ENCODE peak calls at places on chromosomes 1 and 21, in six cellular contexts. One of them, this sample, is unnamed.
A peak's percentile ranks its signal among the peaks of the same experiment; 100 is the strongest.

GRCh38 chr1:42143875-42144274 is 9.3 kb upstream of the GUCA2B start:
- DNase-seq in suprapubic skin: no peak
- DNase-seq in glutamatergic neuron: no peak
- DNase-seq in CD8-positive, alpha-beta T cell: no peak
- DNase-seq in dorsolateral prefrontal cortex: no peak
- DNase-seq in GM13977: no peak
- DNase-seq in this sample: no peak

GRCh38 chr1:116768416-116768815 is 14.2 kb downstream of the CD2 start:
- DNase-seq in suprapubic skin: no peak
- DNase-seq in glutamatergic neuron: no peak
- DNase-seq in CD8-positive, alpha-beta T cell: no peak
- DNase-seq in dorsolateral prefrontal cortex: no peak
- DNase-seq in GM13977: no peak
- DNase-seq in this sample: no peak

GRCh38 chr1:235776396-235776795 is 90.3 kb downstream of the LYST start:
- DNase-seq in suprapubic skin: no peak
- DNase-seq in glutamatergic neuron: no peak
- DNase-seq in CD8-positive, alpha-beta T cell: no peak
- DNase-seq in dorsolateral prefrontal cortex: no peak
- DNase-seq in GM13977: no peak
- DNase-seq in this sample: no peak

GRCh38 chr1:18907021-18907913 is 4.9 kb upstream of the ALDH4A1 start:
- DNase-seq in suprapubic skin: no peak
- DNase-seq in glutamatergic neuron: peak; percentile 67
- DNase-seq in CD8-positive, alpha-beta T cell: peak; percentile 54
- DNase-seq in dorsolateral prefrontal cortex: peak; percentile 68
- DNase-seq in GM13977: peak; percentile 74
- DNase-seq in this sample: peak; percentile 67

GRCh38 chr1:20867847-20868246 is 80.7 kb upstream of the HP1BP3 start:
- DNase-seq in suprapubic skin: no peak
- DNase-seq in glutamatergic neuron: no peak
- DNase-seq in CD8-positive, alpha-beta T cell: no peak
- DNase-seq in dorsolateral prefrontal cortex: no peak
- DNase-seq in GM13977: no peak
- DNase-seq in this sample: no peak

GRCh38 chr21:27244356-27244755 is 277.5 kb upstream of the ADAMTS5 start:
- DNase-seq in suprapubic skin: no peak
- DNase-seq in glutamatergic neuron: no peak
- DNase-seq in CD8-positive, alpha-beta T cell: no peak
- DNase-seq in dorsolateral prefrontal cortex: no peak
- DNase-seq in GM13977: no peak
- DNase-seq in this sample: no peak

GRCh38 chr1:89295187-89295586 is 22.5 kb upstream of the GBP5 start:
- DNase-seq in suprapubic skin: no peak
- DNase-seq in glutamatergic neuron: no peak
- DNase-seq in CD8-positive, alpha-beta T cell: no peak
- DNase-seq in dorsolateral prefrontal cortex: no peak
- DNase-seq in GM13977: no peak
- DNase-seq in this sample: no peak

GRCh38 chr1:117631761-117632160 is 25.9 kb downstream of the TENT5C start:
- DNase-seq in suprapubic skin: no peak
- DNase-seq in glutamatergic neuron: no peak
- DNase-seq in CD8-positive, alpha-beta T cell: no peak
- DNase-seq in dorsolateral prefrontal cortex: no peak
- DNase-seq in GM13977: no peak
- DNase-seq in this sample: no peak

GRCh38 chr1:5311634-5312298 is 657.4 kb downstream of the AJAP1 start:
- DNase-seq in suprapubic skin: no peak
- DNase-seq in glutamatergic neuron: no peak
- DNase-seq in CD8-positive, alpha-beta T cell: no peak
- DNase-seq in dorsolateral prefrontal cortex: no peak
- DNase-seq in GM13977: no peak
- DNase-seq in this sample: no peak

GRCh38 chr1:50214764-50215163 is 106.0 kb downstream of the ELAVL4 start:
- DNase-seq in suprapubic skin: no peak
- DNase-seq in glutamatergic neuron: no peak
- DNase-seq in CD8-positive, alpha-beta T cell: no peak
- DNase-seq in dorsolateral prefrontal cortex: no peak
- DNase-seq in GM13977: no peak
- DNase-seq in this sample: no peak

GRCh38 chr21:30443226-30443625 is 3.2 kb downstream of the KRTAP15-1 start:
- DNase-seq in suprapubic skin: no peak
- DNase-seq in glutamatergic neuron: no peak
- DNase-seq in CD8-positive, alpha-beta T cell: no peak
- DNase-seq in dorsolateral prefrontal cortex: no peak
- DNase-seq in GM13977: no peak
- DNase-seq in this sample: no peak

GRCh38 chr1:9443913-9444445 is 95.3 kb upstream of the SLC25A33 start:
- DNase-seq in suprapubic skin: no peak
- DNase-seq in glutamatergic neuron: no peak
- DNase-seq in CD8-positive, alpha-beta T cell: no peak
- DNase-seq in dorsolateral prefrontal cortex: no peak
- DNase-seq in GM13977: no peak
- DNase-seq in this sample: peak; percentile 52

GRCh38 chr1:247104965-247105364 is 809 bp upstream of the ZNF669 start:
- DNase-seq in suprapubic skin: no peak
- DNase-seq in glutamatergic neuron: no peak
- DNase-seq in CD8-positive, alpha-beta T cell: no peak
- DNase-seq in dorsolateral prefrontal cortex: no peak
- DNase-seq in GM13977: no peak
- DNase-seq in this sample: no peak

GRCh38 chr1:203450541-203451149 is 25.0 kb upstream of the PRELP start:
- DNase-seq in suprapubic skin: no peak
- DNase-seq in glutamatergic neuron: no peak
- DNase-seq in CD8-positive, alpha-beta T cell: no peak
- DNase-seq in dorsolateral prefrontal cortex: no peak
- DNase-seq in GM13977: no peak
- DNase-seq in this sample: no peak

DNA sequence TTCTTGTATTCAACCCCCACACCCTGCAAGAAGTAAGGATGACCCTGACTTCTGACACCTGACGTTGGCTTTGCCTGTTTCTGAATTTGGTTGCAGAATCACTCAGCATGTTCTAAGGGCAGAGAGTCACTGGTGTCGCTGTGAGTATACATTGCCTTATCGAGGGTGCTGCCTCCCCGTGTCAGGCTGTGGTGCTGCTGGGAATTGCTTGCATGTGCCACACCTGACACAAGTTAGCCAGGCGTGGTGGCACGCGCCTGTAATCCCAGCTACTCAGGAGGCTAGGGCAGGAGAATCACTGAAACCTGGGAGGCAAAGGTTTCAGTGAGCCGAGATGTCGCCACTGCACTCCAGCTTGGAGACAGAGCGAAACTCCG is 45.9 kb downstream of the WDR4 start:
- DNase-seq in suprapubic skin: no peak
- DNase-seq in glutamatergic neuron: no peak
- DNase-seq in CD8-positive, alpha-beta T cell: peak; percentile 61
- DNase-seq in dorsolateral prefrontal cortex: no peak
- DNase-seq in GM13977: peak; percentile 72
- DNase-seq in this sample: no peak
- TF ChIP-seq CTCF in suprapubic skin: no peak
- TF ChIP-seq CTCF in glutamatergic neuron: no peak
- TF ChIP-seq CTCF in CD8-positive, alpha-beta T cell: peak; percentile 38
- TF ChIP-seq CTCF in dorsolateral prefrontal cortex: peak; percentile 37
- TF ChIP-seq CTCF in GM13977: peak; percentile 63
- TF ChIP-seq CTCF in this sample: no peak

GRCh38 chr1:32948905-32949304 is 15.7 kb downstream of the RNF19B start:
- DNase-seq in suprapubic skin: no peak
- DNase-seq in glutamatergic neuron: no peak
- DNase-seq in CD8-positive, alpha-beta T cell: no peak
- DNase-seq in dorsolateral prefrontal cortex: no peak
- DNase-seq in GM13977: no peak
- DNase-seq in this sample: no peak

GRCh38 chr1:32957017-32957416 is 7.6 kb downstream of the RNF19B start:
- DNase-seq in suprapubic skin: no peak
- DNase-seq in glutamatergic neuron: no peak
- DNase-seq in CD8-positive, alpha-beta T cell: no peak
- DNase-seq in dorsolateral prefrontal cortex: no peak
- DNase-seq in GM13977: no peak
- DNase-seq in this sample: no peak

GRCh38 chr1:32949519-32949918 is 15.1 kb downstream of the RNF19B start:
- DNase-seq in suprapubic skin: no peak
- DNase-seq in glutamatergic neuron: no peak
- DNase-seq in CD8-positive, alpha-beta T cell: no peak
- DNase-seq in dorsolateral prefrontal cortex: no peak
- DNase-seq in GM13977: no peak
- DNase-seq in this sample: no peak

GRCh38 chr1:32954183-32954582 is 10.4 kb downstream of the RNF19B start:
- DNase-seq in suprapubic skin: no peak
- DNase-seq in glutamatergic neuron: no peak
- DNase-seq in CD8-positive, alpha-beta T cell: no peak
- DNase-seq in dorsolateral prefrontal cortex: no peak
- DNase-seq in GM13977: no peak
- DNase-seq in this sample: no peak

GRCh38 chr1:32953495-32953894 is 11.1 kb downstream of the RNF19B start:
- DNase-seq in suprapubic skin: no peak
- DNase-seq in glutamatergic neuron: no peak
- DNase-seq in CD8-positive, alpha-beta T cell: no peak
- DNase-seq in dorsolateral prefrontal cortex: no peak
- DNase-seq in GM13977: no peak
- DNase-seq in this sample: no peak
- TF ChIP-seq CTCF in suprapubic skin: no peak
- TF ChIP-seq CTCF in glutamatergic neuron: no peak
- TF ChIP-seq CTCF in CD8-positive, alpha-beta T cell: no peak
- TF ChIP-seq CTCF in dorsolateral prefrontal cortex: no peak
- TF ChIP-seq CTCF in GM13977: no peak
- TF ChIP-seq CTCF in this sample: no peak

GRCh38 chr1:87572891-87573290 is 244.2 kb downstream of the LMO4 start:
- DNase-seq in suprapubic skin: no peak
- DNase-seq in glutamatergic neuron: no peak
- DNase-seq in CD8-positive, alpha-beta T cell: no peak
- DNase-seq in dorsolateral prefrontal cortex: no peak
- DNase-seq in GM13977: no peak
- DNase-seq in this sample: no peak

DNA sequence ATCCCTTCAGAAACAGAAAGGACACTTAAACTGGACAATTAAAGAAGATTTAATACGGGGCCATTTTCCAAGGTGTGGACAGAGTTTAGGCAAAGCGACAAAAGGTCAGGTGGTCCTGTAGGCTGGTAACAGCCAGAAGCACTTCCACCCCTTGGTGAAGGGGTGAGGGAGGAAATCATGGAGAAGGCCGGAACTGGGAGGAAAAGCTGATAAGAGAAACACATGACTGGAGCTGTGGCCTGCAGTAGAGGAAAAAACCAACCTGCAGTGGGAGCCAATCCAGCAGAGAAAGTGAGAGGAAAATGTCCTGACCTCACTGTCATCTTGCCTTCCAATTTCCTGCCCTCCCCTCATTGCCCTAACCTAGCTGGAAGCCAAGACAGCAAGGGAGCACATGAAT is 249.8 kb downstream of the LMO4 start:
- DNase-seq in suprapubic skin: no peak
- DNase-seq in glutamatergic neuron: no peak
- DNase-seq in CD8-positive, alpha-beta T cell: no peak
- DNase-seq in dorsolateral prefrontal cortex: no peak
- DNase-seq in GM13977: no peak
- DNase-seq in this sample: no peak
- TF ChIP-seq CTCF in suprapubic skin: no peak
- TF ChIP-seq CTCF in glutamatergic neuron: no peak
- TF ChIP-seq CTCF in CD8-positive, alpha-beta T cell: no peak
- TF ChIP-seq CTCF in dorsolateral prefrontal cortex: no peak
- TF ChIP-seq CTCF in GM13977: no peak
- TF ChIP-seq CTCF in this sample: no peak

DNA sequence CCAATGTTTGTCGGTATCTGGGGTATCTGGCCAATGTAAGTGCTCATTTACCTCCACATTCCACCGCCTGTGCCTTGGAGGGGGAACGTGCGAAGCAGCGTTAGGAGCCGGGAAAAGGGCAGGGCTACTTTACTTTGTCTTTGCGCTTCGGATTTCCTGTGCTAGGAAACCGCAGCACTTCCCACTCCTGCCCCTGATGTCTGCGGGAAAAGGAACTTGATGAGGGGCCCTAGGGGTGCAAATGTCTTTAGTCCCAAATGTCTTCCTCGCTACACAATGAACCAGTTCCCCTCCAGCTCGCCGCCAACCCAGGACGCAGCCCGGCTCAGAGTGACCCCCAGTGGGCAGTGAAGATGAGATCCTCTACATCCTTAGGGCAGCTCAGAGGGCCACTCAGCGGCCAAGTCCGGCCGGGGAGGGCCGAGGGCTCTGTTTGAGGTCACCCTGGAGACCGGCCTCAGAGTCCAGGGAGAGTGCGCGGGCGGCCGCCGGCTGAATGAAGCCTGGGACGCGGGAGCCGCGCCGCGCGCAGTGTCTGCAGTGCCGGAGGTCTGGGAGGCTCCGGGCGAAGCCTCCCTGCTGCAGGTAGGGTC is at the start of gene DYNLT5:
- DNase-seq in suprapubic skin: peak; percentile 62
- DNase-seq in glutamatergic neuron: peak; percentile 66
- DNase-seq in CD8-positive, alpha-beta T cell: no peak
- DNase-seq in dorsolateral prefrontal cortex: peak; percentile 21
- DNase-seq in GM13977: peak; percentile 21
- DNase-seq in this sample: peak; percentile 46
- TF ChIP-seq CTCF in suprapubic skin: no peak
- TF ChIP-seq CTCF in glutamatergic neuron: no peak
- TF ChIP-seq CTCF in CD8-positive, alpha-beta T cell: no peak
- TF ChIP-seq CTCF in dorsolateral prefrontal cortex: peak; percentile 21
- TF ChIP-seq CTCF in GM13977: peak; percentile 10
- TF ChIP-seq CTCF in this sample: no peak

DNA sequence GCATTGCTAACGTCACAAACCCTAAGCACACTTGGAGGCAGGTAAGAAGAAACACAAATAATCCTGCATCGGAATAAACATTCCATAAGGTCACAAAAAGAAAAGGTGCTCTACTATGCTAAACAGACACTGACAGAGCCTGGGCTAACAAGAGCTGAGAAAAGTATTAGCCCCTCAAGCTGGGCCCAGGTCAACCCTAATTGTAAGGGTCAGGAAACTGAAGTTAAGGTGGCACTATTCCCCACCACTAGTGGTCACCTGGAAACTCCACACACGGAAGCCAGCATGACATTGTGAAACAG is 1.3 kb downstream of the PTTG1IP start:
- DNase-seq in suprapubic skin: no peak
- DNase-seq in glutamatergic neuron: no peak
- DNase-seq in CD8-positive, alpha-beta T cell: no peak
- DNase-seq in dorsolateral prefrontal cortex: no peak
- DNase-seq in GM13977: no peak
- DNase-seq in this sample: no peak
- TF ChIP-seq CTCF in suprapubic skin: no peak
- TF ChIP-seq CTCF in glutamatergic neuron: no peak
- TF ChIP-seq CTCF in CD8-positive, alpha-beta T cell: no peak
- TF ChIP-seq CTCF in dorsolateral prefrontal cortex: no peak
- TF ChIP-seq CTCF in GM13977: peak; percentile 6
- TF ChIP-seq CTCF in this sample: no peak

This sample was measured in mesothelial cell of epicardium.